ENCODE peak calls at places on chromosomes 2 and 18, in nine cellular contexts. One of them, this sample, is unnamed.

GRCh38 chr2:65436825-65437221 is 4.4 kb upstream of the SPRED2 start:
- DNase-seq in tibial artery: no peak
- DNase-seq in brain microvascular endothelial cell: no peak
- DNase-seq in aorta: no peak
- DNase-seq in GM23338: peak
- DNase-seq in dorsolateral prefrontal cortex: no peak
- DNase-seq in OCI-LY7: peak
- DNase-seq in MM.1S: peak
- DNase-seq in Peyer's patch: no peak
- DNase-seq in this sample: no peak

GRCh38 chr18:60198063-60198462 is 174.5 kb downstream of the MC4R start:
- DNase-seq in dorsolateral prefrontal cortex: no peak
- DNase-seq in GM23338: no peak
- DNase-seq in tibial artery: no peak
- DNase-seq in Peyer's patch: no peak
- DNase-seq in OCI-LY7: no peak
- DNase-seq in aorta: no peak
- DNase-seq in MM.1S: no peak
- DNase-seq in brain microvascular endothelial cell: no peak
- DNase-seq in this sample: no peak

GRCh38 chr18:53984021-53984420 is 240.4 kb downstream of the MBD2 start:
- DNase-seq in OCI-LY7: no peak
- DNase-seq in dorsolateral prefrontal cortex: no peak
- DNase-seq in brain microvascular endothelial cell: peak
- DNase-seq in GM23338: no peak
- DNase-seq in Peyer's patch: no peak
- DNase-seq in tibial artery: no peak
- DNase-seq in MM.1S: no peak
- DNase-seq in aorta: no peak
- DNase-seq in this sample: no peak

GRCh38 chr2:141058552-141058951 is 1072.3 kb downstream of the LRP1B start:
- DNase-seq in Peyer's patch: no peak
- DNase-seq in OCI-LY7: no peak
- DNase-seq in aorta: no peak
- DNase-seq in brain microvascular endothelial cell: no peak
- DNase-seq in MM.1S: no peak
- DNase-seq in tibial artery: no peak
- DNase-seq in GM23338: no peak
- DNase-seq in dorsolateral prefrontal cortex: no peak
- DNase-seq in this sample: no peak

GRCh38 chr2:42163444-42164045 is 5.6 kb upstream of the EML4 start:
- DNase-seq in MM.1S: no peak
- DNase-seq in OCI-LY7: no peak
- DNase-seq in Peyer's patch: no peak
- DNase-seq in brain microvascular endothelial cell: no peak
- DNase-seq in tibial artery: no peak
- DNase-seq in GM23338: no peak
- DNase-seq in aorta: no peak
- DNase-seq in dorsolateral prefrontal cortex: no peak
- DNase-seq in this sample: no peak

GRCh38 chr2:207315131-207315530 is 149.4 kb upstream of the KLF7 start:
- DNase-seq in Peyer's patch: no peak
- DNase-seq in aorta: no peak
- DNase-seq in OCI-LY7: no peak
- DNase-seq in tibial artery: no peak
- DNase-seq in dorsolateral prefrontal cortex: no peak
- DNase-seq in GM23338: no peak
- DNase-seq in brain microvascular endothelial cell: no peak
- DNase-seq in MM.1S: no peak
- DNase-seq in this sample: no peak

GRCh38 chr2:192007819-192008218 is 160.9 kb upstream of the CAVIN2 start:
- DNase-seq in tibial artery: no peak
- DNase-seq in Peyer's patch: no peak
- DNase-seq in aorta: no peak
- DNase-seq in OCI-LY7: no peak
- DNase-seq in dorsolateral prefrontal cortex: no peak
- DNase-seq in GM23338: no peak
- DNase-seq in MM.1S: no peak
- DNase-seq in brain microvascular endothelial cell: no peak
- DNase-seq in this sample: no peak

GRCh38 chr2:72112421-72112820 is 35.2 kb downstream of the CYP26B1 start:
- DNase-seq in brain microvascular endothelial cell: peak
- DNase-seq in MM.1S: no peak
- DNase-seq in Peyer's patch: no peak
- DNase-seq in dorsolateral prefrontal cortex: no peak
- DNase-seq in GM23338: no peak
- DNase-seq in tibial artery: no peak
- DNase-seq in aorta: no peak
- DNase-seq in OCI-LY7: no peak
- DNase-seq in this sample: no peak

GRCh38 chr18:44651453-44651852 is 29.2 kb upstream of the SETBP1 start:
- DNase-seq in MM.1S: no peak
- DNase-seq in GM23338: peak
- DNase-seq in dorsolateral prefrontal cortex: no peak
- DNase-seq in tibial artery: peak
- DNase-seq in Peyer's patch: no peak
- DNase-seq in brain microvascular endothelial cell: peak
- DNase-seq in OCI-LY7: no peak
- DNase-seq in aorta: no peak
- DNase-seq in this sample: no peak

GRCh38 chr2:173669271-173669853 is 295.8 kb downstream of the SP3 start:
- DNase-seq in tibial artery: no peak
- DNase-seq in MM.1S: no peak
- DNase-seq in Peyer's patch: no peak
- DNase-seq in GM23338: no peak
- DNase-seq in aorta: no peak
- DNase-seq in OCI-LY7: no peak
- DNase-seq in dorsolateral prefrontal cortex: no peak
- DNase-seq in brain microvascular endothelial cell: no peak
- DNase-seq in this sample: no peak

GRCh38 chr18:6591491-6591890 is 138.0 kb upstream of the ARHGAP28 start:
- DNase-seq in OCI-LY7: no peak
- DNase-seq in aorta: no peak
- DNase-seq in brain microvascular endothelial cell: peak
- DNase-seq in MM.1S: no peak
- DNase-seq in GM23338: no peak
- DNase-seq in Peyer's patch: no peak
- DNase-seq in tibial artery: no peak
- DNase-seq in dorsolateral prefrontal cortex: no peak
- DNase-seq in this sample: no peak

GRCh38 chr2:29374823-29375222 is 259.6 kb downstream of the CLIP4 start:
- DNase-seq in tibial artery: no peak
- DNase-seq in dorsolateral prefrontal cortex: no peak
- DNase-seq in GM23338: peak
- DNase-seq in Peyer's patch: no peak
- DNase-seq in brain microvascular endothelial cell: no peak
- DNase-seq in aorta: no peak
- DNase-seq in MM.1S: no peak
- DNase-seq in OCI-LY7: no peak
- DNase-seq in this sample: no peak

GRCh38 chr2:174561283-174562275 is 36.0 kb downstream of the WIPF1 start:
- DNase-seq in OCI-LY7: no peak
- DNase-seq in dorsolateral prefrontal cortex: peak
- DNase-seq in tibial artery: peak
- DNase-seq in Peyer's patch: no peak
- DNase-seq in brain microvascular endothelial cell: no peak
- DNase-seq in MM.1S: no peak
- DNase-seq in aorta: peak
- DNase-seq in GM23338: no peak
- DNase-seq in this sample: peak

GRCh38 chr2:67234443-67234842 is 162.7 kb upstream of the ETAA1 start:
- DNase-seq in dorsolateral prefrontal cortex: no peak
- DNase-seq in Peyer's patch: no peak
- DNase-seq in GM23338: peak
- DNase-seq in OCI-LY7: no peak
- DNase-seq in tibial artery: no peak
- DNase-seq in brain microvascular endothelial cell: peak
- DNase-seq in MM.1S: no peak
- DNase-seq in aorta: no peak
- DNase-seq in this sample: no peak

DNA sequence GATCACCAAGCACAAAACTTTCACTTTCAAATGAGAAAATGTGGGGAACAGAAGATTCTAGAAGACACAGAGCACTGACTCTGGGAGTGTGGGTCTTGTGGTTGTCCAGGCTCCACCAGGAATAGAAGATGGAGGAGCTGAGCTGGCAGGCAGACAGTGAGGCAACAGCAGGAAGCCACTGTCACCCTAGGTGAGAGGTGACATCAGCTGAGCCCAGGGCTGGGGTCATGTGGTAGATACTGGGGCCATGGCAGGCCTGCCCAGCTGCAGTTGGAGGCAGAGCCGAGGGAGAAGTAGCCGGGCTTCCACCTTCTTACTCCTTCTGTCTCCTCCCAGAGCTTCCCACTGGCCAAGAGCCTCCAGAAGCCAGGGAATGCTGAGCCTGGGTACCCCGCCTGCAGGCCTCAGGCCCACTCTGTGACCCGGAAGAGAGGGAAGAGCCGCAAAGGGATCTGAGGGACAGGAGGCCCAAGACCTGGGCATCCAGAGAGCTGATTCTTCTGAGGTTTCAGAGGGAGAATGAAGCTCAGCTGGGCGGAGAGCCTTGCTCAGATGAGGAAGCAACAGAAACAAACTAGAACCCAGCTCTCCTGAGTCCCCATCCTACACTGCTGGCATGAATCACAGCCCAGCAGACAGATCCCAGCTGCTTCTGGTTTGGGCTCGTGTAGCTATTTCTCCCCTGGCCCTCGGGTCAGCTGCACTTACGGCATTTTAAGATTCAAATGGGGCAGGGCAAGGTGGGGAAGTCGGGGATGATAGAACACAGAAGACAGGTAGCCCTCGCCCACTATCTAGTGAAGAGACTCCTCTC is 39.8 kb upstream of the ASAP2 start:
- DNase-seq in MM.1S: no peak
- DNase-seq in OCI-LY7: no peak
- DNase-seq in dorsolateral prefrontal cortex: no peak
- DNase-seq in Peyer's patch: no peak
- DNase-seq in brain microvascular endothelial cell: no peak
- DNase-seq in GM23338: no peak
- DNase-seq in tibial artery: no peak
- DNase-seq in aorta: no peak
- DNase-seq in this sample: no peak
- H3K27ac ChIP-seq in MM.1S: no peak
- H3K27ac ChIP-seq in OCI-LY7: no peak
- H3K27ac ChIP-seq in dorsolateral prefrontal cortex: no peak
- H3K27ac ChIP-seq in Peyer's patch: no peak
- H3K27ac ChIP-seq in brain microvascular endothelial cell: no peak
- H3K27ac ChIP-seq in GM23338: no peak
- H3K27ac ChIP-seq in tibial artery: peak
- H3K27ac ChIP-seq in aorta: no peak
- H3K27ac ChIP-seq in this sample: no peak

GRCh38 chr18:58586886-58587285 is 42.0 kb downstream of the ALPK2 start:
- DNase-seq in tibial artery: no peak
- DNase-seq in GM23338: no peak
- DNase-seq in MM.1S: no peak
- DNase-seq in Peyer's patch: no peak
- DNase-seq in brain microvascular endothelial cell: no peak
- DNase-seq in OCI-LY7: no peak
- DNase-seq in dorsolateral prefrontal cortex: no peak
- DNase-seq in aorta: no peak
- DNase-seq in this sample: no peak

GRCh38 chr18:58590827-58591226 is 38.1 kb downstream of the ALPK2 start:
- DNase-seq in tibial artery: no peak
- DNase-seq in OCI-LY7: no peak
- DNase-seq in MM.1S: no peak
- DNase-seq in Peyer's patch: no peak
- DNase-seq in brain microvascular endothelial cell: no peak
- DNase-seq in dorsolateral prefrontal cortex: no peak
- DNase-seq in GM23338: no peak
- DNase-seq in aorta: no peak
- DNase-seq in this sample: no peak

GRCh38 chr18:58592223-58593214 is 36.4 kb downstream of the ALPK2 start:
- DNase-seq in OCI-LY7: no peak
- DNase-seq in MM.1S: no peak
- DNase-seq in tibial artery: no peak
- DNase-seq in GM23338: no peak
- DNase-seq in aorta: no peak
- DNase-seq in dorsolateral prefrontal cortex: no peak
- DNase-seq in brain microvascular endothelial cell: no peak
- DNase-seq in Peyer's patch: no peak
- DNase-seq in this sample: no peak

GRCh38 chr18:58591286-58591685 is 37.6 kb downstream of the ALPK2 start:
- DNase-seq in MM.1S: no peak
- DNase-seq in dorsolateral prefrontal cortex: no peak
- DNase-seq in GM23338: no peak
- DNase-seq in Peyer's patch: no peak
- DNase-seq in brain microvascular endothelial cell: no peak
- DNase-seq in aorta: no peak
- DNase-seq in tibial artery: no peak
- DNase-seq in OCI-LY7: no peak
- DNase-seq in this sample: no peak

GRCh38 chr18:58590231-58590630 is 38.7 kb downstream of the ALPK2 start:
- DNase-seq in Peyer's patch: no peak
- DNase-seq in tibial artery: no peak
- DNase-seq in OCI-LY7: no peak
- DNase-seq in aorta: no peak
- DNase-seq in GM23338: peak
- DNase-seq in MM.1S: no peak
- DNase-seq in dorsolateral prefrontal cortex: no peak
- DNase-seq in brain microvascular endothelial cell: peak
- DNase-seq in this sample: no peak
- H3K27ac ChIP-seq in Peyer's patch: no peak
- H3K27ac ChIP-seq in tibial artery: no peak
- H3K27ac ChIP-seq in OCI-LY7: no peak
- H3K27ac ChIP-seq in aorta: no peak
- H3K27ac ChIP-seq in GM23338: no peak
- H3K27ac ChIP-seq in MM.1S: no peak
- H3K27ac ChIP-seq in dorsolateral prefrontal cortex: no peak
- H3K27ac ChIP-seq in brain microvascular endothelial cell: no peak
- H3K27ac ChIP-seq in this sample: no peak

DNA sequence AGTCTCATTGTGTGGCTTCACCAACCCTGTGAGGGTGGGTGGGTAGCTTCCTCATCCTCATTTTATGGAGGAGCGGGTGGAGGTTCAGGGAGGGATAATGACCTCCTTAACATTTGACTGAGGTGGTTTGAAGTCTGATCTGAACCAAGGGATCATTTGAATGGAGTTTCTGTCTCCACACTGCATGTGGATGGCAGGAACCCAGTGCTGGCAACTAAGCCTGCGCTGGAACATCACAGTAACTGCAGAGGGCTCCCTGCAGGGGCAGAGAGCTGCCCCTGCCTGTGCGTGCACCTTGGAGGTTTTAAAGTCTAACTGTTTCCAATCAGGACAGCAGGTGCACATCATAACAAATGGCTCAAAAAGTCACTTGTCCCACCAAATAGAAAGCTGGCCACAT is 3.3 kb downstream of the AGAP1 start:
- DNase-seq in Peyer's patch: no peak
- DNase-seq in GM23338: no peak
- DNase-seq in aorta: peak
- DNase-seq in MM.1S: peak
- DNase-seq in tibial artery: no peak
- DNase-seq in OCI-LY7: no peak
- DNase-seq in brain microvascular endothelial cell: no peak
- DNase-seq in dorsolateral prefrontal cortex: peak
- DNase-seq in this sample: no peak
- H3K27ac ChIP-seq in Peyer's patch: no peak
- H3K27ac ChIP-seq in GM23338: no peak
- H3K27ac ChIP-seq in aorta: no peak
- H3K27ac ChIP-seq in MM.1S: peak
- H3K27ac ChIP-seq in tibial artery: no peak
- H3K27ac ChIP-seq in OCI-LY7: no peak
- H3K27ac ChIP-seq in brain microvascular endothelial cell: no peak
- H3K27ac ChIP-seq in dorsolateral prefrontal cortex: no peak
- H3K27ac ChIP-seq in this sample: no peak

GRCh38 chr2:188416367-188416766 is 124.7 kb downstream of the GULP1 start:
- DNase-seq in brain microvascular endothelial cell: no peak
- DNase-seq in tibial artery: no peak
- DNase-seq in Peyer's patch: no peak
- DNase-seq in aorta: no peak
- DNase-seq in dorsolateral prefrontal cortex: no peak
- DNase-seq in MM.1S: no peak
- DNase-seq in GM23338: no peak
- DNase-seq in OCI-LY7: no peak
- DNase-seq in this sample: no peak
- H3K27ac ChIP-seq in brain microvascular endothelial cell: no peak
- H3K27ac ChIP-seq in tibial artery: no peak
- H3K27ac ChIP-seq in Peyer's patch: no peak
- H3K27ac ChIP-seq in aorta: no peak
- H3K27ac ChIP-seq in dorsolateral prefrontal cortex: no peak
- H3K27ac ChIP-seq in MM.1S: no peak
- H3K27ac ChIP-seq in GM23338: peak
- H3K27ac ChIP-seq in OCI-LY7: no peak
- H3K27ac ChIP-seq in this sample: no peak

This sample was measured in substantia nigra.